ENCODE peak calls at places on chromosome 15, in four cellular contexts. Y, Q, Z and J are unnamed samples.

GRCh38 chr15:44882499-44882968 is 74.0 kb upstream of the TERB2 start:
- DNase-seq in Y (no peak), Q (no peak), Z (no peak), J (no peak)

GRCh38 chr15:35626984-35627383 is 81.0 kb upstream of the DPH6 start:
- DNase-seq in Y (no peak), Q (no peak), Z (no peak), J (no peak)

GRCh38 chr15:42939841-42940240 is 19.3 kb upstream of the TTBK2 start:
- DNase-seq in Y (no peak), Q (no peak), Z (no peak), J (no peak)

GRCh38 chr15:88636039-88636438 is 2.8 kb upstream of the ISG20 start:
- DNase-seq in Y (no peak), Q (no peak), Z (no peak), J (peak; percentile 56)

GRCh38 chr15:88711806-88712205 is 73.0 kb downstream of the ISG20 start:
- DNase-seq in Y (no peak), Q (no peak), Z (no peak), J (no peak)

GRCh38 chr15:77682564-77682963 is 49.9 kb upstream of the LINGO1 start:
- DNase-seq in Y (no peak), Q (no peak), Z (no peak), J (no peak)

GRCh38 chr15:52082197-52083036 is 30.2 kb downstream of the BCL2L10 start:
- DNase-seq in Y (no peak), Q (no peak), Z (no peak), J (no peak)

GRCh38 chr15:57280464-57280863 is 95.8 kb upstream of the CGNL1 start:
- DNase-seq in Y (no peak), Q (no peak), Z (no peak), J (no peak)

GRCh38 chr15:69568621-69569020 is 116.0 kb downstream of the RPLP1 start:
- DNase-seq in Y (no peak), Q (no peak), Z (no peak), J (no peak)

GRCh38 chr15:72116680-72117447 is 1.1 kb downstream of the MYO9A start:
- DNase-seq in Y (peak; percentile 28), Q (no peak), Z (peak; percentile 9), J (peak; percentile 33)

DNA sequence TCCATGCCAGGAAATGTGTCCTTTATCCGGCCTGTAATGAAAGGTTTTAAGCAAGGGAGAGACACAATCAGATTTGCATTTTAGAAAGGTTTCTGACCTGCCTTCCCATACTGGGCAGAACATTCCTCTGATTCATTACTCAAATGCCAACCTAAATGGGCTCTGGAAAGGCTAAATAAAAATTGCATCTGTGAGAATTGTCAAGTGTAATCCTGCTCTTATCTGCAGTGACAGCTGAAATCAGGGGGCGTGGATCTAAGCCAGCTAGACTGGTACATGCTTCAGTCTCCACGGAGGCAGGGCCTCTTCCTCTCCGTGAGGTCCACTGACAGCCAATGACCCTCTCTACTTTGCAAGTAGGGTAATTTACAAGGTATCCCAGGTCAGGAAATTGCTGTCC is 32.5 kb upstream of the MINAR1 start:
- DNase-seq in Y (no peak), Q (no peak), Z (no peak), J (no peak)
- TF ChIP-seq EP300 in Y (no peak), Q (no peak), Z (no peak), J (no peak)

DNA sequence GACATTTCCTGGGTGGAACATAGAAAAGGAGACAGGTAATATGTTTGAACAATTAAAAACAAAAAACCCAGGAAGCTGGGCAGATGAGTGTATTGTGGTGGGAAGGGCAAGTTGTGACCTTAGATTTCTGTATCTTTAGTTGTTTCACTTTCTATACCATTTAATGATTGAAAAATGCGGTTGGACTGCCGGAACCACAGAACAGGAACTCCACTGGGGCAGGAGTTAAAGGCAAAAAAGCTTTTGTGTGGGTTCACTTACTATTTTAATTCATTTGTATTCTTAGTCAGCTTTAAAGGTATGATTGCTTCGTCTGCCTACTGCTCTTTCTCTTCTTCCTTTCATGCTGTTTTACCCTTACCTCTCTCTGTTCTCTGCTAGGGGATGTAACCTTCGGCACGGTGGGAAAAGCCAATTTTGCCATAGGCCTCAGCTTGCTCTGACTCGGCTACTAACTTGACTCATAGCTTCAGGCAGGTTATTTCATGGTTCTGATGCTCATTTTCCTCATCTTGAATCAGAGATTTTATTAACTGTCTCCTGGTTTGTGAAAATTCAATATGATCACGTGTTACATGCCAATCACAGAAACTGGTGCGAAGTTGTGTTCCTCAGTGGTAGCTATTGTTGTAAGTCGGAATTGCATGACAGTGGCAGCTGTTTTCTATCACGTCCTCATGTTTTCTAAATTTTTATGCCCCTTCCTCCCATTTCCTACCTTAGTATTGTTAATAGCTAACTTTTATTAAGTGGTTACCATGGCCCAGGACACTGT is 1.6 kb upstream of the MCTP2 start:
- DNase-seq in Y (no peak), Q (no peak), Z (no peak), J (no peak)
- TF ChIP-seq EP300 in Y (no peak), Q (no peak), Z (no peak), J (no peak)

DNA sequence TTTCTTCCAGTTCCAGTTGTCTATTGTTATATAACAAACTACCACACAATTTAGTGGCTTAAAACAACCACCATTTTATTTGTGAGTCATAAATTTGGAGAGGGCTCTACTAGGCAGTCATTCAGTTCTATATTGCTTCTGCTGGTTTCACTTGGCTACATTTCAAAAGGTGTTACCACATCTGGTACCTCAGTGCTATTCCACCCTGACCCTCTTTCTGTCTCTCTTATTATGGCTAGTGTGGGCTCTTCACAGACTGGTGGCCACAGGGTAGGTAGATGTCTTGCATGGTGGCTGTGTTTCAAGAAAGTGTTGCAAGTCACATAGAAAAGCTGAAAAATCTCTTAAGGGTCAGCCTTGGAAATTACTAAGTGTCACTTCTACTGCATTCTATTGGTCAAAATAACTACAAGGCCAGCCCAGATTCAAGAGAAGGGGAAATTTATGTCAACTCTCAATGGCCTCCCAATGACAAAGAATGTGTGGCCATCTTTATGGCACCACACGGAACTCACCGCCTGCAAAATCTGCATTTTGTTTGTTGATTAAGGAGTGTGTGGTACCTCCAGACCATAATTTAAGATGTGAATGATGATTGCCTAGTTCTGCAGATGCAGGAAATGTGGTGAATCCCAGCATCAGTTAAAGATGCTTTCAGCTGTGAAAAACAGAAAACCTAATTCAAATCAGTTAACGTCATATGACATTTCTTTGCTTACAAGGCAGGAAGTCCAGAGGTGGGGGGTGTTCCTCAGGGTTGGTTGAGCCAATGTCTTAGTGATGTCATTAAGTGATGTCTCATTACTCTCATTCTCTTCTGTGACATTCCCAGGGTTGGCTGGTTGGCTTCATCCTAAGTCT is 105.8 kb upstream of the RASGRP1 start:
- DNase-seq in Y (no peak), Q (no peak), Z (no peak), J (peak; percentile 25)
- TF ChIP-seq EP300 in Y (no peak), Q (no peak), Z (no peak), J (no peak)

GRCh38 chr15:85356276-85356675 is 24.1 kb upstream of the AKAP13 start:
- DNase-seq in Y (no peak), Q (no peak), Z (no peak), J (no peak)

GRCh38 chr15:85362436-85363048 is 17.9 kb upstream of the AKAP13 start:
- DNase-seq in Y (no peak), Q (no peak), Z (no peak), J (no peak)

DNA sequence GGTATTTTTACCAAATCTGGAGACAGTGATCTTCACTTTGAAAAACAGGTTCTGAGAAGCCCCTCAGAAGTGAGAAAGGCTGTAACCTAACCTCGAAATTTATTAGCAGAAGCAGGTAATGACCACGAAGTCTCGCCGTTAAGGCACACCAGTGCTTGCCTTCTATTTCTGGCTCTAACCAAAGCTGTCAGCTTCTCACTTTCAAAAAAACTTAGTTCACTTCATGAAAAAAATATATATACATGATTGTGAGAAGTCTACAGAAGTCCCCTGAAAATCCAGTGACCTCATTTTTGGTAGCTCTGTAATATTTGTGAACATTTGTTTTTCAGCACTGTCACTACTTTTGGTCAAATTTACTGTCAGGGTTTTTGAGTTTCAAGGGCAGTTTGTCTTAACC is 19.1 kb upstream of the AKAP13 start:
- DNase-seq in Y (no peak), Q (no peak), Z (no peak), J (no peak)
- TF ChIP-seq EP300 in Y (no peak), Q (no peak), Z (no peak), J (no peak)

GRCh38 chr15:48242531-48242930 is 36.4 kb downstream of the SLC12A1 start:
- DNase-seq in Y (no peak), Q (no peak), Z (no peak), J (no peak)
- TF ChIP-seq EP300 in Y (no peak), Q (no peak), Z (no peak), J (no peak)

DNA sequence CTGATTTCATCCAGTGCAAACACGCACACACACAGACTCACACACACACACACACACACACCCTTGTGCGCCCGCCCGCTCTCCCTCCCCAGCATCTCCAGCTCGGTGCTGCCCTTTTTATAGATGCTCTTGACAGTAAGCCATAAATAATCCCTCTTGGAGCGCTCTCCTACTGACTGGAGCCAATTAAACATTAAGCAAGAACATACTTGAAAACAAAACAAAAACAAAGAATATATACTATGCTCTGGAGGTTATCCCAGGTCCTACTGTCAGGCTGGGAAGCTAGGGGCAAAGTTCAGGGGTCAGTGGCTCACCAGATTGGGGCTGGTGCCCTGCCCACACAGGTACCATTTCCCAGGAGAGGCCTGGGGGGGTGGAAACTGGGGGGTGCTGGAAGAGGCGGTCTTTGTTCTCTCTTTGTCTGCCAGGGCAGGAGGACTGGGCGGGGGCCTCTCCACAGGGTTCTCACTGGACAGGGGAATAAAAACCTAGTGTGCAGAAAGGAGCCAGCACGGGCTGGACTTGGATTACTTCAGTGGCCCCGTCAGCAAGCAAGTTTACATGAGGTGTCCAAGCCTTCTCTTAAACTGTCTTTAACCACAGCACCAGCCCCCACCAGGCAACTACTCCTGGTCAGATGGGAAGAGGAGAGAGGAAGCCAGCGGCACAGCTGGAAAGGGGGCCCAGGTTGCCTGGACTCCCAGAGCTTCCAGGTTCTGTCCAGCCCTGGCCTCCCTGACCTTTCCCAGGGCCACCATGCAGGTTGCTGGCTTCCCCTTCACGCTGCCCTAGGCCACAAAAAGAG is 16.1 kb downstream of the BMF start:
- DNase-seq in Y (no peak), Q (peak; percentile 94), Z (no peak), J (peak; percentile 74)
- TF ChIP-seq EP300 in Y (no peak), Q (no peak), Z (no peak), J (no peak)

GRCh38 chr15:32870240-32871033 is 152.6 kb downstream of the GREM1 start:
- DNase-seq in Y (no peak), Q (no peak), Z (no peak), J (peak; percentile 29)

GRCh38 chr15:32873292-32874114 is 155.7 kb downstream of the GREM1 start:
- DNase-seq in Y (no peak), Q (no peak), Z (no peak), J (no peak)

GRCh38 chr15:32869814-32870213 is 152.0 kb downstream of the GREM1 start:
- DNase-seq in Y (no peak), Q (no peak), Z (no peak), J (no peak)

GRCh38 chr15:32871887-32872286 is 154.1 kb downstream of the GREM1 start:
- DNase-seq in Y (no peak), Q (no peak), Z (no peak), J (no peak)

DNA sequence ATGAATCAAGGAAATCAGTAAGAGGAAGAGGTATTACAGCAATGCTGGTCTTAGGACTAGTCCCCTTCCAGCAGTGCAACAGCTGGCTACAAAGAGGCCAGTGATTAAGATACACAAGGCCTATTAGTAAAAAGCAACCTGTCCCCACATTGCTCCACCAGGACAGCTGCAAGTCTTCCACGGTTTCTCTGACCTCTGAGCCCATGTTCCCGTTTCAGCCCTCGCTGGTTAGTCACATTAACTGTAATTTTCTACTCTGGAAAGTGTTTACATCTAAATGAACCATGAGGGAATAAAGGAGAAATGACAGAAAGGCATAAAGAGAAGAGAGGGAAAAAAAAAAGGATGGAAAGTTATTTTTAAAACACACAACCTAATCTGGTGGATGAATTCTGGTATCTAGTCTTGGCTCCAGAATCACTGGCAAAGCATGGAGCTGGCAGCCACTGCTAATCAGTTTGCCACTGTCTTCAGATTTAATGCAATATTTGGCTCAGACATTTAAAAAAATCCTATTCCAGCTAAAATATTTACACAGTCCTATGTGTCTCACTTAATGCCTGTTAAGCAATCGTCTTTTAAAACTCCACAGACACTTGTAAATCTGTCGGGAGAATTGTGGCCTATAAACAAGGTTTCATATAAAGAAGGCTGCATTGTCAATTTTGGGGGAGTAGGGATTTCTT is 154.9 kb downstream of the GREM1 start:
- DNase-seq in Y (no peak), Q (no peak), Z (no peak), J (peak; percentile 48)
- TF ChIP-seq EP300 in Y (no peak), Q (peak; percentile 36), Z (no peak), J (no peak)